ENCODE peak calls at places on chromosomes 7 and 10, in seven cellular contexts. One of them, this sample, is unnamed.

GRCh38 chr7:70484255-70484654 is 647.7 kb upstream of the GALNT17 start:
- DNase-seq in epithelial cell of prostate: no peak
- DNase-seq in T-helper 1 cell: no peak
- DNase-seq in NCI-H1092: no peak
- DNase-seq in CD8-positive, alpha-beta memory T cell: no peak
- DNase-seq in activated effector memory CD4-positive, alpha-beta T cell treated with anti-CD3 and anti-CD28 coated beads, Interleukin-2, amount 50 U/mL, for 16 hours: no peak
- DNase-seq in H9: no peak
- DNase-seq in this sample: no peak

GRCh38 chr10:36608251-36608650 is 517.1 kb upstream of the ANKRD30A start:
- DNase-seq in T-helper 1 cell: no peak
- DNase-seq in NCI-H1092: no peak
- DNase-seq in activated effector memory CD4-positive, alpha-beta T cell treated with anti-CD3 and anti-CD28 coated beads, Interleukin-2, amount 50 U/mL, for 16 hours: no peak
- DNase-seq in H9: no peak
- DNase-seq in epithelial cell of prostate: no peak
- DNase-seq in CD8-positive, alpha-beta memory T cell: no peak
- DNase-seq in this sample: no peak

GRCh38 chr10:62451606-62451965 is 77.4 kb downstream of the ZNF365 start:
- DNase-seq in NCI-H1092: no peak
- DNase-seq in T-helper 1 cell: no peak
- DNase-seq in activated effector memory CD4-positive, alpha-beta T cell treated with anti-CD3 and anti-CD28 coated beads, Interleukin-2, amount 50 U/mL, for 16 hours: no peak
- DNase-seq in epithelial cell of prostate: no peak
- DNase-seq in H9: no peak
- DNase-seq in CD8-positive, alpha-beta memory T cell: no peak
- DNase-seq in this sample: no peak

GRCh38 chr10:123583639-123584418 is 82.3 kb upstream of the GPR26 start:
- DNase-seq in H9: peak
- DNase-seq in NCI-H1092: peak
- DNase-seq in CD8-positive, alpha-beta memory T cell: no peak
- DNase-seq in T-helper 1 cell: no peak
- DNase-seq in epithelial cell of prostate: peak
- DNase-seq in activated effector memory CD4-positive, alpha-beta T cell treated with anti-CD3 and anti-CD28 coated beads, Interleukin-2, amount 50 U/mL, for 16 hours: no peak
- DNase-seq in this sample: no peak

GRCh38 chr7:22728416-22729029 is 1.5 kb downstream of the IL6 start:
- DNase-seq in T-helper 1 cell: no peak
- DNase-seq in epithelial cell of prostate: no peak
- DNase-seq in activated effector memory CD4-positive, alpha-beta T cell treated with anti-CD3 and anti-CD28 coated beads, Interleukin-2, amount 50 U/mL, for 16 hours: no peak
- DNase-seq in CD8-positive, alpha-beta memory T cell: no peak
- DNase-seq in H9: no peak
- DNase-seq in NCI-H1092: no peak
- DNase-seq in this sample: no peak

GRCh38 chr7:112765105-112765504 is 25.1 kb downstream of the TMEM168 start:
- DNase-seq in CD8-positive, alpha-beta memory T cell: no peak
- DNase-seq in activated effector memory CD4-positive, alpha-beta T cell treated with anti-CD3 and anti-CD28 coated beads, Interleukin-2, amount 50 U/mL, for 16 hours: no peak
- DNase-seq in epithelial cell of prostate: no peak
- DNase-seq in NCI-H1092: no peak
- DNase-seq in T-helper 1 cell: no peak
- DNase-seq in H9: no peak
- DNase-seq in this sample: no peak

GRCh38 chr7:68488366-68489060 is 1109.8 kb upstream of the AUTS2 start:
- DNase-seq in CD8-positive, alpha-beta memory T cell: no peak
- DNase-seq in activated effector memory CD4-positive, alpha-beta T cell treated with anti-CD3 and anti-CD28 coated beads, Interleukin-2, amount 50 U/mL, for 16 hours: no peak
- DNase-seq in T-helper 1 cell: no peak
- DNase-seq in NCI-H1092: no peak
- DNase-seq in H9: no peak
- DNase-seq in epithelial cell of prostate: no peak
- DNase-seq in this sample: no peak

GRCh38 chr10:133334495-133335237 is 2.0 kb downstream of the CALY start:
- DNase-seq in epithelial cell of prostate: no peak
- DNase-seq in H9: no peak
- DNase-seq in activated effector memory CD4-positive, alpha-beta T cell treated with anti-CD3 and anti-CD28 coated beads, Interleukin-2, amount 50 U/mL, for 16 hours: peak
- DNase-seq in CD8-positive, alpha-beta memory T cell: peak
- DNase-seq in T-helper 1 cell: no peak
- DNase-seq in NCI-H1092: no peak
- DNase-seq in this sample: no peak

GRCh38 chr7:33873981-33874750 is 31.2 kb upstream of the BMPER start:
- DNase-seq in CD8-positive, alpha-beta memory T cell: no peak
- DNase-seq in NCI-H1092: no peak
- DNase-seq in T-helper 1 cell: no peak
- DNase-seq in H9: no peak
- DNase-seq in activated effector memory CD4-positive, alpha-beta T cell treated with anti-CD3 and anti-CD28 coated beads, Interleukin-2, amount 50 U/mL, for 16 hours: no peak
- DNase-seq in epithelial cell of prostate: no peak
- DNase-seq in this sample: no peak

GRCh38 chr10:100882251-100882643 is 30.5 kb upstream of the SLF2 start:
- DNase-seq in epithelial cell of prostate: no peak
- DNase-seq in NCI-H1092: no peak
- DNase-seq in H9: no peak
- DNase-seq in activated effector memory CD4-positive, alpha-beta T cell treated with anti-CD3 and anti-CD28 coated beads, Interleukin-2, amount 50 U/mL, for 16 hours: peak
- DNase-seq in T-helper 1 cell: no peak
- DNase-seq in CD8-positive, alpha-beta memory T cell: no peak
- DNase-seq in this sample: no peak

GRCh38 chr7:156818133-156818532 is 74.8 kb downstream of the LMBR1 start:
- DNase-seq in epithelial cell of prostate: no peak
- DNase-seq in CD8-positive, alpha-beta memory T cell: no peak
- DNase-seq in T-helper 1 cell: no peak
- DNase-seq in activated effector memory CD4-positive, alpha-beta T cell treated with anti-CD3 and anti-CD28 coated beads, Interleukin-2, amount 50 U/mL, for 16 hours: no peak
- DNase-seq in NCI-H1092: no peak
- DNase-seq in H9: no peak
- DNase-seq in this sample: no peak

GRCh38 chr7:15889501-15889900 is 203.0 kb upstream of the MEOX2 start:
- DNase-seq in NCI-H1092: no peak
- DNase-seq in T-helper 1 cell: no peak
- DNase-seq in activated effector memory CD4-positive, alpha-beta T cell treated with anti-CD3 and anti-CD28 coated beads, Interleukin-2, amount 50 U/mL, for 16 hours: no peak
- DNase-seq in epithelial cell of prostate: no peak
- DNase-seq in H9: peak
- DNase-seq in CD8-positive, alpha-beta memory T cell: no peak
- DNase-seq in this sample: no peak

GRCh38 chr10:85919358-85920022 is 447.1 kb downstream of the GRID1 start:
- DNase-seq in activated effector memory CD4-positive, alpha-beta T cell treated with anti-CD3 and anti-CD28 coated beads, Interleukin-2, amount 50 U/mL, for 16 hours: no peak
- DNase-seq in H9: no peak
- DNase-seq in T-helper 1 cell: no peak
- DNase-seq in epithelial cell of prostate: no peak
- DNase-seq in CD8-positive, alpha-beta memory T cell: no peak
- DNase-seq in NCI-H1092: peak
- DNase-seq in this sample: no peak

GRCh38 chr10:73908853-73909611 is 1.9 kb upstream of the PLAU start:
- DNase-seq in activated effector memory CD4-positive, alpha-beta T cell treated with anti-CD3 and anti-CD28 coated beads, Interleukin-2, amount 50 U/mL, for 16 hours: peak
- DNase-seq in T-helper 1 cell: no peak
- DNase-seq in CD8-positive, alpha-beta memory T cell: no peak
- DNase-seq in NCI-H1092: no peak
- DNase-seq in H9: no peak
- DNase-seq in epithelial cell of prostate: peak
- DNase-seq in this sample: peak

This sample was measured in effector CD4-positive, alpha-beta T cell.